ENCODE peak calls at places on chromosomes 12 and 14, in nine cellular contexts. G is tibial nerve, S is psoas muscle, C is IMR-90, H is neural progenitor cell, J is HCT116, E is upper lobe of left lung, F is lower lobe of right lung, I is PC-3. R is an unnamed sample.
A peak's percentile ranks its signal among the peaks of the same experiment; 100 is the strongest.

GRCh38 chr14:64761441-64762043 is 57.3 kb downstream of the PLEKHG3 start:
- DNase-seq in G (no peak), S (peak; percentile 44), C (peak; percentile 49), H (no peak), J (no peak), E (no peak), F (peak; percentile 35), I (peak; percentile 75), R (no peak)

GRCh38 chr12:9751204-9752144 is 9.2 kb downstream of the CD69 start:
- DNase-seq in G (no peak), S (no peak), C (peak; percentile 16), H (peak; percentile 14), J (peak; percentile 12), E (no peak), F (no peak), I (peak; percentile 53), R (no peak)

GRCh38 chr12:86143162-86143561 is 113.0 kb downstream of the MGAT4C start:
- DNase-seq in G (no peak), S (no peak), C (no peak), H (no peak), J (no peak), E (no peak), F (no peak), I (no peak), R (no peak)

GRCh38 chr12:31726575-31726974 is 2.2 kb downstream of the AMN1 start:
- DNase-seq in G (no peak), S (no peak), C (no peak), H (no peak), J (no peak), E (no peak), F (no peak), I (no peak), R (no peak)

GRCh38 chr14:30252800-30253425 is 306.0 kb upstream of the G2E3 start:
- DNase-seq in G (no peak), S (no peak), C (peak; percentile 15), H (no peak), J (no peak), E (no peak), F (no peak), I (no peak), R (no peak)

GRCh38 chr14:91171291-91171690 is 57.4 kb downstream of the DGLUCY start:
- DNase-seq in G (no peak), S (peak; percentile 83), C (no peak), H (no peak), J (no peak), E (no peak), F (no peak), I (no peak), R (peak; percentile 76)

GRCh38 chr14:50351016-50351415 is 38.9 kb downstream of the DMAC2L start:
- DNase-seq in G (no peak), S (no peak), C (peak; percentile 55), H (no peak), J (no peak), E (no peak), F (no peak), I (no peak), R (no peak)

GRCh38 chr12:120639771-120640721 is at the start of gene CABP1:
- DNase-seq in G (no peak), S (peak; percentile 60), C (no peak), H (peak; percentile 85), J (no peak), E (peak; percentile 22), F (no peak), I (no peak), R (no peak)

GRCh38 chr12:103698752-103699540 is 111.9 kb downstream of the STAB2 start:
- DNase-seq in G (no peak), S (no peak), C (no peak), H (no peak), J (no peak), E (no peak), F (no peak), I (no peak), R (no peak)

GRCh38 chr12:132416827-132417226 is 73.1 kb upstream of the FBRSL1 start:
- DNase-seq in G (no peak), S (no peak), C (no peak), H (no peak), J (no peak), E (no peak), F (no peak), I (no peak), R (no peak)

GRCh38 chr12:991350-992278 is 591 bp downstream of the ERC1 start:
- DNase-seq in G (peak; percentile 22), S (no peak), C (peak; percentile 29), H (peak; percentile 13), J (no peak), E (no peak), F (no peak), I (peak; percentile 17), R (no peak)

GRCh38 chr14:32906672-32907071 is 32.0 kb upstream of the NPAS3 start:
- DNase-seq in G (no peak), S (no peak), C (no peak), H (no peak), J (no peak), E (no peak), F (no peak), I (peak; percentile 74), R (no peak)

GRCh38 chr12:57772429-57773322 is at the start of gene EEF1AKMT3:
- DNase-seq in G (peak; percentile 46), S (peak; percentile 73), C (peak; percentile 35), H (peak; percentile 71), J (no peak), E (peak; percentile 77), F (peak; percentile 79), I (peak; percentile 60), R (peak; percentile 75)

GRCh38 chr12:32836710-32837109 is 59.9 kb downstream of the PKP2 start:
- DNase-seq in G (no peak), S (no peak), C (no peak), H (no peak), J (no peak), E (no peak), F (no peak), I (peak; percentile 64), R (no peak)

GRCh38 chr14:65949711-65950516 is 536.3 kb upstream of the CCDC196 start:
- DNase-seq in G (no peak), S (peak; percentile 60), C (peak; percentile 12), H (no peak), J (peak; percentile 4), E (peak; percentile 76), F (peak; percentile 64), I (peak; percentile 44), R (peak; percentile 54)

GRCh38 chr12:25320123-25321006 is 69.6 kb upstream of the KRAS start:
- DNase-seq in G (no peak), S (no peak), C (no peak), H (no peak), J (no peak), E (no peak), F (no peak), I (no peak), R (no peak)

GRCh38 chr12:4031703-4032291 is 158.6 kb upstream of the PARP11 start:
- DNase-seq in G (peak; percentile 25), S (no peak), C (peak; percentile 20), H (no peak), J (no peak), E (peak; percentile 49), F (peak; percentile 60), I (peak; percentile 28), R (peak; percentile 20)

DNA sequence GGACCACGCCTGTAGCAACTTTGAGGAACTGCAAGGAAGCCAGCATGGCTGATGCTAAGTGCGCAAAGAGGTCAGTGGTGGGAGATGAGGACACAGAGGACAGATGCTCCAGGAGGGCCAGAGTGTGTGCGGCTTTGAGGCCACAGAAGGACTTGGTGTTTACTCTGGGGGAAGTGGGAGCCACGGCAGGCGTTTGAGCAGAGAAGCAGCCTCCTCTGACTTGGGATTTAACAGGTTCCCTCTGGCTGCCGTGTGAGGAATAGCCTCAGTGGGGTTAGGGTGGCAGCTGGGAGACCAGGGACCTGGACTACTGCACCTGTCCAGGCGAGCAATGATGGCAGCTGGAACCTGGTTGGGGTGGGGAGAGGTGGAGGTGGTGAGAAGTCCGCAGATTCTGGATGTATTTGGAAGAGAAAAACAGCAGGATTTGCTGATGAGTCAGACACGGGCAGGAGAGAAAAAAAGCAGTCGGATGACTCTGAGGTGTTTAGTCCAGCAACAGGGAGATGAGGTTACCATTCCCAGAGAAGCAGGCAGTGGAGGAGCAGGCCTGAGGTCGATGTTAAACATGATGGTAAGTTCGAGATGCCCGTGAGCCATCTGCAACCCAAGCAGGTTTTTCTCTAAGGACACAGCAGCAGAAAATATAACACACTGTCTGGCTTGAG is 143.5 kb downstream of the SCARB1 start:
- DNase-seq in G (no peak), S (no peak), C (peak; percentile 82), H (no peak), J (no peak), E (no peak), F (no peak), I (peak; percentile 76), R (no peak)
- TF ChIP-seq CTCF in G (no peak), S (peak; percentile 31), C (peak; percentile 22), H (no peak), J (peak; percentile 48), E (peak; percentile 32), F (peak; percentile 25), I (peak; percentile 48), R (peak; percentile 43)

DNA sequence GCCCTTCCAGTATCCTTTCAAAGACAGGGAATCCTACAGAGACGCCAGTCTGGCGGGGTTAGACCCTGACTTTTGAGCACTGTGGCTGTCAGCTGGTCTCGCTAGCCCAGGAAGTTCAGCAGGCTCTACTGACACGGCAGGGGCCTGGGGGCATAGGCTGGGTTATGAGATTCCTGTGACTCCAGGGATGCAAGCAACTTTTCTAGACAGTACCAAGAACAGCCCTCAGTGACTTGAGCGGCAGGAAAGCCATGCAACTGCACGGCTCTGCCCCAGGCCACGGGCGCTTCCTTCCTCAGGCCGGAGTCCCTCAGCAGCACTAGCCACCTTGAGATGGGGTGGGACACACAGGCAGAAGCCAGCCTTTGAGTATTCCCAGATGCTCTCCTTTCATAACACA is 5.1 kb upstream of the SIVA1 start:
- DNase-seq in G (no peak), S (peak; percentile 19), C (no peak), H (no peak), J (no peak), E (no peak), F (no peak), I (no peak), R (no peak)
- H3K4me1 ChIP-seq in G (no peaks in the 10 kb centered on the region), S (peaks cover 37% of the 10 kb centered on the region), C (peaks cover 34% of the 10 kb centered on the region), H (peaks cover 8% of the 10 kb centered on the region), J (peaks cover 14% of the 10 kb centered on the region), E (peaks cover 9% of the 10 kb centered on the region), F (peaks cover 4% of the 10 kb centered on the region), I (peaks cover 34% of the 10 kb centered on the region), R (peaks cover 22% of the 10 kb centered on the region)

DNA sequence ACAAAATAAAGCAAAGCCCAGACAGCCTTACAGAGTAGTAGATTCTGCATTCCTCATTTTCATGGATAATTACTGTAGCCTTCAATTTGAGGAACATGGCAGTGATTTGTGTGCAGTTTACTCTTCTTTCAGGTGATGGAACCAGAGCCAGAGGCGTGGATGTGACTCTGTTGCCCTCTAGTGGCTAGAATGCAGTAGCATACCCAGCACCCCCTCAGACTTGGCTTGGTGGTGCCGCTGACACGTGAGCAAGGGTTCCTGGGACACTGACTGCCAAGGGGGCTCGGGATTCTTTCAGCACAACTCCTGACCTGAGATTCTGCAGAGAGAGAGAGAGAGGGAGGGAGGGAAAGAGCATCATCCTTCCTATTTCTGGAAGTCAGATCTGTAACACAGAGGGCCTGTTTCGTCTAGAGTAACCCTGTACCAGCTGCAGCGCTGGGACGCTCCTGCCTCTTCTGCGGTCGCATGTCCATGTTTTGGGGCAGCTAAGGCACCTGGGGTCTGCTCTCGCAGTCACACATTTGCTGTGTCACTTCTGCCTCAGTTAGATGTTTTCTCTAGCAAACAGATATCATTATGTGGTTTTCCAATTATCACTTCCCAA is 428.0 kb downstream of the NRXN3 start:
- DNase-seq in G (peak; percentile 19), S (peak; percentile 54), C (peak; percentile 26), H (peak; percentile 88), J (peak; percentile 29), E (peak; percentile 32), F (peak; percentile 43), I (peak; percentile 74), R (peak; percentile 17)
- TF ChIP-seq CTCF in G (peak; percentile 54), S (peak; percentile 82), C (peak; percentile 87), H (peak; percentile 94), J (peak; percentile 91), E (peak; percentile 70), F (peak; percentile 87), I (peak; percentile 89), R (peak; percentile 91)

GRCh38 chr14:61219256-61219655 is 61.9 kb downstream of the TMEM30B start:
- DNase-seq in G (no peak), S (no peak), C (peak; percentile 40), H (no peak), J (no peak), E (no peak), F (no peak), I (peak; percentile 59), R (no peak)
- H3K4me1 ChIP-seq in G (no peaks in the 10 kb centered on the region), S (peaks cover 20% of the 10 kb centered on the region), C (peaks cover 26% of the 10 kb centered on the region), H (peaks cover 20% of the 10 kb centered on the region), J (peaks cover 2% of the 10 kb centered on the region), E (no peaks in the 10 kb centered on the region), F (no peaks in the 10 kb centered on the region), I (peaks cover 39% of the 10 kb centered on the region), R (no peaks in the 10 kb centered on the region)